ENCODE peak calls at places on chromosomes 16 and 17, in ten cellular contexts. P, V, Y, C, N, X, R, D, G and B are unnamed samples. For H3K4me1, the result is how much of the 10 kb centered on the place peaks cover.

GRCh38 chr17:59494757-59495368 is 70.5 kb upstream of the DHX40 start:
- DNase-seq in D (no peak), Y (no peak), V (no peak), P (no peak), R (no peak), X (no peak), N (no peak), C (no peak), G (no peak), B (no peak)

GRCh38 chr16:48824271-48824670 is 214.3 kb upstream of the N4BP1 start:
- DNase-seq in R (no peak), D (no peak), N (no peak), C (no peak), G (no peak), V (no peak), P (no peak), X (no peak), Y (peak), B (peak)

GRCh38 chr16:751152-752007 is 9.2 kb upstream of the MSLN start:
- DNase-seq in Y (no peak), D (no peak), V (no peak), P (no peak), X (no peak), N (no peak), G (no peak), R (peak), C (no peak), B (no peak)

GRCh38 chr17:48231995-48232729 is 124.6 kb downstream of the SNX11 start:
- DNase-seq in V (no peak), P (no peak), C (no peak), N (no peak), X (no peak), R (no peak), G (no peak), Y (no peak), D (no peak), B (no peak)

GRCh38 chr17:6453279-6454024 is 9.2 kb downstream of the PIMREG start:
- DNase-seq in C (no peak), P (no peak), R (no peak), N (no peak), X (no peak), G (peak), D (no peak), Y (no peak), V (no peak), B (no peak)

GRCh38 chr17:35242158-35242804 is 591 bp upstream of the SLFN5 start:
- DNase-seq in G (peak), N (peak), R (peak), Y (peak), X (no peak), D (no peak), C (peak), P (peak), V (peak), B (peak)

GRCh38 chr16:57316390-57317017 is 32.0 kb upstream of the PLLP start:
- DNase-seq in C (peak), N (no peak), X (no peak), R (no peak), V (no peak), P (no peak), Y (no peak), G (peak), D (no peak), B (no peak)

GRCh38 chr16:48076455-48077012 is 79.3 kb downstream of the ABCC12 start:
- DNase-seq in R (no peak), X (no peak), P (no peak), G (no peak), V (no peak), C (no peak), Y (no peak), D (no peak), N (no peak), B (no peak)

GRCh38 chr17:3845361-3845753 is 689 bp downstream of the NCBP3 start:
- DNase-seq in P (no peak), G (no peak), X (no peak), V (no peak), R (no peak), N (no peak), Y (no peak), C (peak), D (no peak), B (no peak)

GRCh38 chr17:45287526-45288264 is 25.8 kb upstream of the SPATA32 start:
- DNase-seq in V (no peak), N (no peak), C (no peak), D (no peak), R (no peak), P (no peak), G (no peak), X (no peak), Y (no peak), B (no peak)

GRCh38 chr16:74738134-74738541 is 36.5 kb downstream of the FA2H start:
- DNase-seq in R (peak), G (no peak), C (no peak), V (no peak), P (peak), N (no peak), Y (no peak), X (no peak), D (no peak), B (peak)

GRCh38 chr16:84884311-84885023 is 64.7 kb downstream of the CRISPLD2 start:
- DNase-seq in G (no peak), R (peak), D (no peak), X (no peak), C (peak), N (no peak), P (no peak), Y (peak), V (no peak), B (no peak)

GRCh38 chr16:57213462-57213861 is 27.3 kb downstream of the RSPRY1 start:
- DNase-seq in Y (no peak), D (no peak), R (no peak), G (no peak), P (no peak), C (peak), N (no peak), X (no peak), V (no peak), B (no peak)

GRCh38 chr16:15592324-15592723 is 50.6 kb downstream of the MARF1 start:
- DNase-seq in V (no peak), G (peak), Y (no peak), X (peak), R (no peak), C (no peak), P (no peak), N (no peak), D (no peak), B (peak)

GRCh38 chr16:10093564-10093963 is 88.7 kb downstream of the GRIN2A start:
- DNase-seq in R (no peak), C (no peak), V (no peak), Y (no peak), G (no peak), N (no peak), P (no peak), X (no peak), D (no peak), B (no peak)

GRCh38 chr16:48420437-48420836 is 35.2 kb upstream of the SIAH1 start:
- DNase-seq in G (no peak), C (peak), Y (no peak), X (no peak), R (no peak), V (no peak), P (no peak), D (no peak), N (no peak), B (no peak)

GRCh38 chr17:83081561-83082201 is 2.3 kb downstream of the METRNL start:
- DNase-seq in G (peak), N (peak), V (no peak), C (no peak), D (no peak), X (no peak), R (no peak), P (peak), Y (no peak), B (peak)

GRCh38 chr16:2775317-2775716 is 1.8 kb downstream of the ELOB start:
- DNase-seq in C (no peak), P (no peak), V (no peak), D (no peak), R (no peak), Y (no peak), G (peak), N (no peak), X (no peak), B (no peak)

GRCh38 chr16:87033021-87033471 is 284.1 kb downstream of the C16orf95 start:
- DNase-seq in Y (no peak), D (peak), G (no peak), C (no peak), X (no peak), V (no peak), R (no peak), P (no peak), N (no peak), B (no peak)

GRCh38 chr17:75664099-75664549 is 2.8 kb downstream of the RECQL5 start:
- DNase-seq in G (no peak), V (no peak), N (no peak), X (no peak), P (no peak), Y (no peak), D (no peak), C (no peak), R (no peak), B (no peak)

GRCh38 chr16:6018848-6019489 is 921.4 kb upstream of the EEF2KMT start:
- DNase-seq in V (no peak), N (no peak), G (peak), R (peak), D (no peak), P (peak), X (no peak), Y (no peak), C (no peak), B (no peak)

GRCh38 chr16:1108299-1109252 is 12.5 kb upstream of the C1QTNF8 start:
- DNase-seq in P (no peak), D (no peak), C (no peak), N (no peak), R (no peak), V (no peak), G (no peak), X (no peak), Y (peak), B (no peak)

GRCh38 chr17:681738-682137 is 32.9 kb downstream of the VPS53 start:
- DNase-seq in V (no peak), G (no peak), P (no peak), R (peak), D (no peak), X (no peak), Y (no peak), N (no peak), C (no peak), B (no peak)

GRCh38 chr16:70657956-70658355 is 11.6 kb downstream of the IL34 start:
- DNase-seq in P (no peak), N (no peak), X (no peak), Y (no peak), G (no peak), V (no peak), D (no peak), C (no peak), R (no peak), B (no peak)

GRCh38 chr16:56964243-56965148 is 2.7 kb downstream of the CETP start:
- DNase-seq in N (peak), X (no peak), R (peak), C (peak), P (peak), V (peak), Y (peak), D (peak), G (peak), B (peak)

GRCh38 chr16:67311607-67312449 is 14.7 kb downstream of the KCTD19 start:
- DNase-seq in D (peak), R (no peak), V (no peak), Y (no peak), G (no peak), X (peak), N (no peak), P (no peak), C (peak), B (no peak)

GRCh38 chr17:19461139-19461538 is 50.1 kb downstream of the RNF112 start:
- DNase-seq in D (no peak), R (peak), N (no peak), P (no peak), V (no peak), C (no peak), X (no peak), G (peak), Y (no peak), B (no peak)

GRCh38 chr16:70495425-70496182 is 27.8 kb downstream of the COG4 start:
- DNase-seq in Y (no peak), R (no peak), N (no peak), C (no peak), P (no peak), D (no peak), G (no peak), V (no peak), X (no peak), B (no peak)

GRCh38 chr17:57062865-57063264 is 22.2 kb upstream of the AKAP1 start:
- DNase-seq in N (no peak), D (no peak), V (no peak), R (no peak), G (no peak), C (no peak), Y (no peak), X (no peak), P (no peak), B (no peak)

GRCh38 chr16:82924075-82924854 is 297.5 kb downstream of the CDH13 start:
- DNase-seq in C (no peak), G (no peak), V (no peak), P (no peak), D (no peak), N (no peak), X (no peak), R (no peak), Y (no peak), B (no peak)

GRCh38 chr16:56988161-56988947 is 1.0 kb upstream of the NLRC5 start:
- DNase-seq in X (no peak), R (no peak), D (no peak), Y (no peak), N (no peak), G (no peak), C (no peak), V (no peak), P (no peak), B (peak)

GRCh38 chr16:75122609-75123008 is 6.0 kb upstream of the LDHD start:
- DNase-seq in R (no peak), C (no peak), Y (no peak), G (no peak), N (no peak), V (no peak), P (no peak), X (no peak), D (no peak), B (no peak)

GRCh38 chr17:48730240-48730550 is 1.6 kb upstream of the HOXB13 start:
- DNase-seq in D (no peak), X (no peak), V (no peak), Y (no peak), C (no peak), P (no peak), N (no peak), G (no peak), R (no peak), B (no peak)

GRCh38 chr17:56976941-56977570 is 875 bp upstream of the SCPEP1 start:
- DNase-seq in D (no peak), N (no peak), P (no peak), V (no peak), Y (no peak), X (no peak), C (no peak), G (peak), R (no peak), B (no peak)

GRCh38 chr17:47699536-47699840 is 5.5 kb downstream of the TBKBP1 start:
- DNase-seq in N (no peak), R (no peak), D (no peak), Y (no peak), G (no peak), C (no peak), V (no peak), P (no peak), X (no peak), B (no peak)

DNA sequence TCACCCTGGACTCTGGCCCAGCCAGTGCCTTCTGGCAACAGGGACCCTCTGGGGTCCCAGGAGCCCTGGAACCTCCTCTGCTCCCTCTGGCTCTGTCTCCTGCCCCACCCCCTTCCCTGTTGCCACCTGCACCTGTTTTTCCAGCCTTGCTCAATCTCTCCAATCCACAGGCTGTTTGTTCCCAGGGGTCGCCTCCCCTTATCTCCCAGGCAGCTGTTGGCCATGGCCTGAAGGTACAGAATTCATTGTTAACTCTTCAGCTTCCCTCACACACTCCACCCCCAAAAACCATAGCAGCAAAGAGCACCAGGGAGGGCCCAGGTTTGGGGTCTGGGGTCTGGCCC is 39.3 kb upstream of the TOB1 start:
- DNase-seq in N (peak), V (no peak), C (no peak), P (no peak), G (no peak), X (no peak), R (no peak), D (no peak), Y (no peak), B (no peak)
- H3K4me1 ChIP-seq in N (under half), V (half or more), C (under half), P (half or more), G (under half), X (under half), R (half or more), D (under half), Y (half or more), B (under half)

DNA sequence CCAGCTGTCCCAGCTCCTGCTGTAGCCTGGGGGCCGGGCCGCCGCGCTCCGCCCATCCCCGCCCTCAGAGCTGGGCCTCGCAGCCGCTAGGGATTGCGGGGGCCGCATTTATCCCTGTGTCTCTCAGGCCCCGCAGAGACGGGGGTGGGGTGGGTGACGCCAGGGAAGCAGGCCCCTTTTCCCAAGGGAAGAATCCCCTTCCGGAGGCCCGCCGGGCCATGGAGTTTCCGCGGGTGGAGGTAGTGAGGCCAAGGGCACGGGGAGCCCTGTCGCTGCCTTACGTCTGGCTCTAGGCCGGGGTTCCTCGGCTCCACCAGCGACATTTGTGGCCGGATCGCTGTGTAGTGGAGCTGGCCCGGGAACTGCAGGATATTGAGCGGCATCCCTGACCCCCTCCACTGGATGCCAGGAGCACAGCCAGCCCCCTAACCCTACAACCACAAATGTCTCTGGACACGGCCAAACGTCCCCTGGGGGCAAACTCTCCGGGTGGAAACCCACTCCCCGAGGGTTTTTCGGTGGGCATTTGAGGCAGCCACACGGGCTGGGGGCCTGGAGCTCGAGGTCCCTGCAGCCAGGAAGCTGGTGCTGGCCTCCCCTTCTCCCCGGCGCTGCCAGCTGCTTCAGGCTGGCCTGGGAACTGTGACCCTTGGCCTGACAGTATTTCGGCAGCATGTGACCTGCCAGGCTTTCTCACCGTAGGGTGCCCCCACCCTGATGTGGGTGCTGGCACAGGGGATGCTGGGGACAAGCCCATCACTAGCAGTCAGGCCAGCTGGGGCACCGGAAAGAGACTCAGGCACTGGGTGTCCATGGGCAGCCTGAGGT is 12.0 kb upstream of the CD300A start:
- DNase-seq in V (no peak), G (peak), P (peak), D (peak), Y (peak), X (no peak), R (peak), N (peak), C (peak), B (no peak)
- TF ChIP-seq CTCF in V (no peak), G (no peak), P (peak), D (peak), Y (peak), X (no peak), R (no peak), N (peak), C (no peak), B (peak)

DNA sequence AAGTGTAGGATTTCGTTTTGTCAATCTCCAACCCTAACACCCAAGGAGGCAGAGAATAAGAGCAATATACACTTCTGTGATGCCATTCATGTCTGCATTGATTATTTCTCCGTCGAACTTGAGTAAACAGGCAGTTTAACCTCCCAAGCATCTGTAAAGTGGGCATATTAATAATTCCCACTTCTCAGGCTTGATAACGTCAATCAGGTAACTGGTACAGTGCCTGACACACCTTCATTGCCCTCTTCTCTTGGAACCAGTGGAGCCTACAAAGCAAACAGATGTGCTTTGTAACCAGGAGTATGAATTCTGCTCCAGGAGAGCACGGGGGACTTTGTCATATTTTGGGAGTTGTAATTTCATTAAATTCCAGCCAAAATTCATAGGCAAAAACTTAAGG is 32.5 kb upstream of the PLCG2 start:
- DNase-seq in X (no peak), G (no peak), C (no peak), D (no peak), R (no peak), N (no peak), V (no peak), Y (no peak), P (no peak), B (no peak)
- H3K4me3 ChIP-seq in X (peak), G (peak), C (peak), D (peak), R (peak), N (peak), V (peak), Y (peak), P (peak), B (peak)

DNA sequence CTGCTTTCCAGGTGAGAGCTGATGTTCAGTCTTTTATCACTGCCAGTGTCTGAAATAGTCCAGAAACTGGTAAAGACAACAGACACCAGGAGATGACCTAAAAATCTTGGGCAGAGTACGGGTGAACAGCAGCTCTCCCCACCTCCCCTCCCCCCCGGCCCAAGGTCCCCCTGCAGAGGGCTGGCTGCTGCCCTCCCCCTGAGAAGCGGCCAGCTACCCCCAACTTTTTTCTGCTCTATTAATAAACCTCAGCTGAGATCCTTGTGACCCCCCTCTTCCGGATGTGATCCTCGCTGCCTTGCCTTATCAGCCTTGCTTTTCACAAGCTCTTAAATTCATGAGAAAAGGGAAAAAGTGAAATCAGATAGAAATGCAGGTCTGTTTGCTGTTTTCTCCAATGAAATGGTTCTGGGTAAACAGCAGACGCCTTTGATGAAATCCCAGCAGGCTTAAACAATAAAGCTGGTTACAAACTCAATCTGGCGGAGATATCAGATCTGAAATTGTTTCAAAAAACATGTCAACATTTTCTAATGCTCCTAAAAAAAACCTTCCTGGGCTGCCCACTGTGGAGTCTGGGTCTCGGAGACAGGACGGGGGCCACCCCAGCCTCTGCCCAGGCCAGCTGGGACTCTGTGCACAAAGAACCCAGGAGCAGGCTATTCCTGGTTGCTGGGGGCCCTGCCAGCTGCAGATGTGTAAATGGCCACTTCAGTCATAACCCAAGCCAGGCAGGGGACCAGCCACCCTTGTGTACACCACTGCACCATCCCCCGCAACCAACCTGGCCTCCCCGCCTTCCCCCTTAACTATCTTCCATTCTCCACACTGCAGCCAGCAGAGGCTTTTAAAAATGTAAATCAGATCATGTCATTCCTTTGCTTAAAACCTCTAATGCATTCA is 28.6 kb downstream of the RTN4RL1 start:
- DNase-seq in P (no peak), Y (peak), D (no peak), X (no peak), V (no peak), R (no peak), C (no peak), N (no peak), G (no peak), B (no peak)
- H3K4me1 ChIP-seq in P (under half), Y (half or more), D (under half), X (under half), V (under half), R (under half), C (under half), N (under half), G (under half), B (under half)